ENCODE peak calls at places on chromosomes 12 and 14, in four cellular contexts. One of them, this sample, is unnamed.

GRCh38 chr12:3681595-3681921 is 71.4 kb downstream of the CRACR2A start:
- DNase-seq in IMR-90: no peak
- DNase-seq in uterus: no peak
- DNase-seq in substantia nigra: no peak
- DNase-seq in this sample: no peak

GRCh38 chr14:104688755-104689619 is at the start of gene INF2:
- DNase-seq in substantia nigra: no peak
- DNase-seq in IMR-90: peak
- DNase-seq in uterus: peak
- DNase-seq in this sample: peak

GRCh38 chr12:48995061-48995879 is 3.9 kb downstream of the DDN start:
- DNase-seq in substantia nigra: peak
- DNase-seq in uterus: peak
- DNase-seq in IMR-90: peak
- DNase-seq in this sample: peak

GRCh38 chr14:90700928-90701776 is 115.1 kb downstream of the TTC7B start:
- DNase-seq in IMR-90: no peak
- DNase-seq in uterus: no peak
- DNase-seq in substantia nigra: no peak
- DNase-seq in this sample: no peak

GRCh38 chr14:102759416-102759815 is 17.8 kb upstream of the TRAF3 start:
- DNase-seq in uterus: no peak
- DNase-seq in substantia nigra: no peak
- DNase-seq in IMR-90: no peak
- DNase-seq in this sample: no peak

GRCh38 chr12:28484157-28484556 is 293.9 kb downstream of the CCDC91 start:
- DNase-seq in substantia nigra: no peak
- DNase-seq in IMR-90: no peak
- DNase-seq in uterus: no peak
- DNase-seq in this sample: no peak

GRCh38 chr14:68510951-68511726 is 281.7 kb downstream of the ZFP36L1 start:
- DNase-seq in uterus: peak
- DNase-seq in substantia nigra: no peak
- DNase-seq in IMR-90: no peak
- DNase-seq in this sample: peak

GRCh38 chr12:88501976-88502938 is 78.0 kb downstream of the KITLG start:
- DNase-seq in substantia nigra: no peak
- DNase-seq in uterus: no peak
- DNase-seq in IMR-90: peak
- DNase-seq in this sample: peak

GRCh38 chr14:91244501-91244901 is at the start of gene GPR68:
- DNase-seq in substantia nigra: no peak
- DNase-seq in IMR-90: peak
- DNase-seq in uterus: no peak
- DNase-seq in this sample: peak

GRCh38 chr12:28708918-28709371 is 440.1 kb upstream of the FAR2 start:
- DNase-seq in substantia nigra: no peak
- DNase-seq in IMR-90: peak
- DNase-seq in uterus: no peak
- DNase-seq in this sample: peak

GRCh38 chr12:122994140-122994675 is 13.7 kb downstream of the ARL6IP4 start:
- DNase-seq in uterus: no peak
- DNase-seq in IMR-90: no peak
- DNase-seq in substantia nigra: no peak
- DNase-seq in this sample: no peak

GRCh38 chr12:96237465-96238077 is 43.4 kb downstream of the ELK3 start:
- DNase-seq in uterus: peak
- DNase-seq in IMR-90: peak
- DNase-seq in substantia nigra: no peak
- DNase-seq in this sample: peak

GRCh38 chr14:69674546-69675245 is 63.3 kb downstream of the SUSD6 start:
- DNase-seq in substantia nigra: no peak
- DNase-seq in uterus: no peak
- DNase-seq in IMR-90: no peak
- DNase-seq in this sample: no peak

GRCh38 chr14:75566321-75566720 is 12.1 kb upstream of the FLVCR2 start:
- DNase-seq in IMR-90: no peak
- DNase-seq in substantia nigra: no peak
- DNase-seq in uterus: no peak
- DNase-seq in this sample: no peak

GRCh38 chr12:132405742-132406251 is 76.4 kb upstream of the GALNT9 start:
- DNase-seq in substantia nigra: no peak
- DNase-seq in uterus: no peak
- DNase-seq in IMR-90: no peak
- DNase-seq in this sample: no peak

GRCh38 chr14:99729991-99730875 is 46.1 kb downstream of the CYP46A1 start:
- DNase-seq in IMR-90: peak
- DNase-seq in substantia nigra: no peak
- DNase-seq in uterus: peak
- DNase-seq in this sample: peak

GRCh38 chr14:32508281-32508680 is 179.2 kb downstream of the AKAP6 start:
- DNase-seq in substantia nigra: no peak
- DNase-seq in IMR-90: peak
- DNase-seq in uterus: no peak
- DNase-seq in this sample: peak

GRCh38 chr14:105979446-105979845 is 453.1 kb downstream of the TMEM121 start:
- DNase-seq in uterus: no peak
- DNase-seq in IMR-90: no peak
- DNase-seq in substantia nigra: no peak
- DNase-seq in this sample: no peak

GRCh38 chr12:80636832-80637231 is 70.6 kb upstream of the MYF6 start:
- DNase-seq in substantia nigra: no peak
- DNase-seq in uterus: no peak
- DNase-seq in IMR-90: no peak
- DNase-seq in this sample: no peak

This sample was measured in fibroblast of villous mesenchyme.